ENCODE peak calls at places on chromosomes 11 and 22, in nine cellular contexts. F is IMR-90, V is uterus, G is testis, T is right lobe of liver, O is H54, D is esophagus muscularis mucosa, S is body of pancreas, U is tibial nerve. L is an unnamed sample.

GRCh38 chr11:117885777-117886176 is 9.3 kb upstream of the FXYD6 start:
- DNase-seq in V (peak), S (no peak), U (no peak), F (no peak), O (no peak), T (peak), G (peak), D (no peak), L (no peak)

GRCh38 chr11:5596611-5597201 is at the start of gene TRIM6:
- DNase-seq in D (no peak), F (peak), V (peak), S (peak), U (peak), O (peak), G (peak), T (peak), L (peak)

GRCh38 chr22:44086759-44087158 is 62.7 kb downstream of the PARVB start:
- DNase-seq in V (peak), G (peak), F (no peak), T (no peak), S (no peak), D (no peak), U (no peak), O (no peak), L (no peak)

GRCh38 chr11:125075900-125076317 is 12.8 kb downstream of the SLC37A2 start:
- DNase-seq in V (no peak), D (no peak), S (no peak), T (no peak), O (no peak), U (no peak), G (no peak), F (no peak), L (no peak)

GRCh38 chr11:17744151-17744940 is 9.8 kb downstream of the KCNC1 start:
- DNase-seq in T (no peak), S (no peak), F (peak), U (no peak), V (no peak), G (no peak), D (no peak), O (peak), L (no peak)

GRCh38 chr11:1499261-1499890 is 12.8 kb upstream of the MOB2 start:
- DNase-seq in D (no peak), G (no peak), O (no peak), F (no peak), V (no peak), T (no peak), U (no peak), S (no peak), L (no peak)

GRCh38 chr11:78085972-78086371 is 6.3 kb upstream of the NDUFC2 start:
- DNase-seq in F (no peak), D (no peak), U (no peak), G (no peak), S (no peak), V (no peak), O (no peak), T (no peak), L (no peak)

GRCh38 chr11:98234698-98235097 is 786.1 kb upstream of the CNTN5 start:
- DNase-seq in S (no peak), T (no peak), G (no peak), U (no peak), D (no peak), F (no peak), V (no peak), O (no peak), L (no peak)

GRCh38 chr22:42180349-42180842 is 49.8 kb upstream of the CYP2D6 start:
- DNase-seq in O (no peak), F (peak), U (peak), G (peak), S (no peak), D (peak), V (peak), T (no peak), L (no peak)

GRCh38 chr11:102295045-102295444 is 22.2 kb upstream of the BIRC3 start:
- DNase-seq in G (no peak), O (no peak), S (no peak), D (no peak), F (no peak), T (no peak), U (no peak), V (no peak), L (no peak)

GRCh38 chr11:30197869-30198268 is 32.9 kb upstream of the FSHB start:
- DNase-seq in S (no peak), U (no peak), G (no peak), D (no peak), V (no peak), O (no peak), T (no peak), F (no peak), L (no peak)

GRCh38 chr11:132874638-132875037 is 657.7 kb downstream of the OPCML start:
- DNase-seq in T (no peak), D (no peak), U (no peak), V (no peak), S (no peak), O (no peak), F (peak), G (no peak), L (no peak)

GRCh38 chr11:83990160-83990733 is 704.1 kb upstream of the CCDC90B start:
- DNase-seq in T (no peak), D (no peak), S (no peak), G (peak), U (peak), O (no peak), F (no peak), V (peak), L (no peak)

GRCh38 chr11:7021318-7021717 is 1.0 kb downstream of the NLRP14 start:
- DNase-seq in O (no peak), G (no peak), V (no peak), U (no peak), S (no peak), T (no peak), F (no peak), D (no peak), L (no peak)

GRCh38 chr11:81658722-81659121 is 1074.9 kb downstream of the FAM181B start:
- DNase-seq in S (no peak), D (no peak), T (peak), V (no peak), G (no peak), U (no peak), F (peak), O (peak), L (no peak)

GRCh38 chr11:116335078-116335477 is 437.7 kb downstream of the BUD13 start:
- DNase-seq in U (no peak), T (no peak), S (no peak), G (no peak), O (no peak), D (no peak), F (no peak), V (no peak), L (no peak)

GRCh38 chr11:116336540-116336939 is 436.2 kb downstream of the BUD13 start:
- DNase-seq in F (no peak), S (no peak), T (no peak), V (no peak), D (peak), O (no peak), G (no peak), U (no peak), L (no peak)

GRCh38 chr11:116335891-116336290 is 436.9 kb downstream of the BUD13 start:
- DNase-seq in S (no peak), U (no peak), O (no peak), D (peak), F (no peak), V (no peak), G (no peak), T (no peak), L (no peak)

GRCh38 chr11:116333193-116333592 is 439.6 kb downstream of the BUD13 start:
- DNase-seq in T (no peak), O (no peak), V (no peak), F (no peak), G (no peak), D (peak), S (no peak), U (no peak), L (no peak)

DNA sequence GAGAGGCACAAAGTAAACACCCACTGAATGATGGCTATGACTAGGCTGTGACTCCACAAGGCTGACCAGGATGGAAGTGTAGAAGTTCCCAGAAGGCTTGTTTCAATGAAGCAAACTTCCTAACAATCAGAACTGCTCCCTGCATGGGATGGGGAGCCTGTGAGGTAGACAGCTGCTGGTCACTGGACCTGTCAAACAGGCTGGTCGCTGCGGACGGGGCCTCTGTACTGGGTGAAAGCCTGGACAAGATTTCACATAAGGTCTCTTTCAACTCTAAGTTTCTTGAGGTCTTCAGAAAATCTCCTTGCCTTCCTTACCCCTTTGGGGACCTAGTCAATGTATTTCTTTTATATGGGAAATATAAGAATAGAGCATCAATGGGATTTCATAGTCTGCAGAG is 438.2 kb downstream of the BUD13 start:
- DNase-seq in S (no peak), U (no peak), T (no peak), V (no peak), O (no peak), D (peak), G (no peak), F (no peak), L (no peak)
- TF ChIP-seq POLR2A in S (no peak), U (no peak), T (no peak), V (no peak), O (no peak), D (no peak), G (no peak), F (no peak), L (no peak)

GRCh38 chr11:47241740-47242400 is 6.7 kb downstream of the ACP2 start:
- DNase-seq in U (no peak), S (no peak), O (no peak), F (peak), D (no peak), T (no peak), V (no peak), G (no peak), L (no peak)

GRCh38 chr11:47243454-47243853 is 5.2 kb downstream of the ACP2 start:
- DNase-seq in D (no peak), S (no peak), V (no peak), T (peak), U (no peak), O (no peak), G (no peak), F (no peak), L (no peak)

GRCh38 chr11:47242596-47243192 is 5.9 kb downstream of the ACP2 start:
- DNase-seq in F (no peak), U (no peak), T (no peak), G (no peak), V (no peak), D (no peak), O (no peak), S (no peak), L (no peak)

GRCh38 chr11:47236482-47236881 is 12.1 kb downstream of the ACP2 start:
- DNase-seq in S (no peak), V (no peak), T (no peak), G (no peak), D (no peak), U (no peak), F (peak), O (no peak), L (no peak)

DNA sequence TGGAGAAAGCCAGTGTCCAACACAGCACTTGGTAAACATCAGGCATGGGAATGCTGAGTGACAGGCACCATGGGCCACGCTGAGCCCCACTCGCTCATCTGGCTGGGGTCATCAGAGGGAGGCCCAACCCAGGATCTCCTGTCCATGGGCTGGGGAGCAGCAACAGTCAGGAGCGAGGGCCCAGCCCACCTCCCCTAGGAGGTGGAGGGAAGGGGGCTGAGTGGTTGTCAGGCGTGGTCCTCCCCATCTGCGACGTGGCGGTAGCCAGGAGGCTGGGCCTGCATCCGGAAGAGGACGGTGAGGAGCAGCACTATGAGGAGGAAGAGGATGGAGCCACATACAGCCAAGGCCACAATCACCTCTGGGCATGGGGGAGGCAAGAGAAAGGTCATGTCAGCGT is 8.7 kb downstream of the ACP2 start:
- DNase-seq in O (no peak), V (no peak), T (no peak), G (no peak), F (no peak), S (no peak), D (no peak), U (no peak), L (no peak)
- TF ChIP-seq POLR2A in O (no peak), V (no peak), T (no peak), G (no peak), F (no peak), S (no peak), D (no peak), U (no peak), L (no peak)

DNA sequence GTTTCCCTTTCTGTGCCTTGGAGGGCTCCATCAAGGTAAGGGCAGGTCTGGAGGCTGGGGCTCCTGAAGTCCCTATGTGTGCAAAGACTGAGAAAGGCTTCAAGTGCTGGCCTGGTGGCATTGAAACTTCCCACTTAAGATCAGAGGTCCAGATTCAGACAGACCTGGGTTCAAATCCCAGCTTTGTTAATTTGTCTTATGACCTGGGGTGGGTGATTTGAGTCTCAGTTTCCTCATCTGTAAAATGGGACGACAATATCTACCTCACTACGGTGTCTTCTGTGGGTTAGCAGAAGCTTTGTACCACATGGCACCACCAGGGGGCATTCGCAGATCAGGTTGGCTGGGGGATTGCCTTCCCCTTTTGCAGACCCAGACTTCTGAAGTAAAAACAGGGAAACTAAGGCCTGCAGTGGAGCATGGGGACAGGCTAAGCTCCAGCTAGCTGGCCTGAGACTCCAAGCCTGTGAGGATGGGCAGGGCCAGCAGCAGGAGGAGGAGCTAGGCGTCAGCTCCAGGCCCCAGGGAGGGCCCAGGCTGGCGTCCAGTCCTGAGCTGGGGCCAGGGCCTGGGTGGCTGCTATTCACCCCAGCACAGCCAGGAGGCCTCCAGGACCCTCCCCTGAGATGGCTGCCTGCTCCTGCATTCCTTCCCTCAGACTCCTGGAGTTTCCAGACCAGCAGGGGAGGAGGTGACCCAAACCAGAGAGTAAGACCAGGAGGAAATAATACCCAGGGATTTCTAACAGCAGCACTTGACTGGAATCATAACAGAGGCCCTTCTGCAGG is 1.5 kb downstream of the CASTOR1 start:
- DNase-seq in D (no peak), G (peak), U (peak), S (peak), V (peak), F (peak), T (peak), O (peak), L (peak)
- TF ChIP-seq POLR2A in D (no peak), G (no peak), U (peak), S (peak), V (peak), F (peak), T (peak), O (no peak), L (no peak)

GRCh38 chr22:50313021-50313420 is 5.6 kb upstream of the PLXNB2 start:
- DNase-seq in G (no peak), O (no peak), D (no peak), U (no peak), T (no peak), F (no peak), V (no peak), S (no peak), L (no peak)

GRCh38 chr22:50313600-50313999 is 6.2 kb upstream of the PLXNB2 start:
- DNase-seq in G (no peak), S (no peak), V (no peak), T (no peak), O (no peak), F (no peak), U (no peak), D (no peak), L (no peak)

GRCh38 chr22:50315289-50316113 is 8.1 kb upstream of the PLXNB2 start:
- DNase-seq in S (no peak), F (no peak), U (no peak), D (no peak), O (no peak), V (no peak), G (no peak), T (no peak), L (no peak)

GRCh38 chr22:50314081-50314454 is 6.6 kb upstream of the PLXNB2 start:
- DNase-seq in S (no peak), D (no peak), O (no peak), F (no peak), T (no peak), U (no peak), G (no peak), V (no peak), L (no peak)

DNA sequence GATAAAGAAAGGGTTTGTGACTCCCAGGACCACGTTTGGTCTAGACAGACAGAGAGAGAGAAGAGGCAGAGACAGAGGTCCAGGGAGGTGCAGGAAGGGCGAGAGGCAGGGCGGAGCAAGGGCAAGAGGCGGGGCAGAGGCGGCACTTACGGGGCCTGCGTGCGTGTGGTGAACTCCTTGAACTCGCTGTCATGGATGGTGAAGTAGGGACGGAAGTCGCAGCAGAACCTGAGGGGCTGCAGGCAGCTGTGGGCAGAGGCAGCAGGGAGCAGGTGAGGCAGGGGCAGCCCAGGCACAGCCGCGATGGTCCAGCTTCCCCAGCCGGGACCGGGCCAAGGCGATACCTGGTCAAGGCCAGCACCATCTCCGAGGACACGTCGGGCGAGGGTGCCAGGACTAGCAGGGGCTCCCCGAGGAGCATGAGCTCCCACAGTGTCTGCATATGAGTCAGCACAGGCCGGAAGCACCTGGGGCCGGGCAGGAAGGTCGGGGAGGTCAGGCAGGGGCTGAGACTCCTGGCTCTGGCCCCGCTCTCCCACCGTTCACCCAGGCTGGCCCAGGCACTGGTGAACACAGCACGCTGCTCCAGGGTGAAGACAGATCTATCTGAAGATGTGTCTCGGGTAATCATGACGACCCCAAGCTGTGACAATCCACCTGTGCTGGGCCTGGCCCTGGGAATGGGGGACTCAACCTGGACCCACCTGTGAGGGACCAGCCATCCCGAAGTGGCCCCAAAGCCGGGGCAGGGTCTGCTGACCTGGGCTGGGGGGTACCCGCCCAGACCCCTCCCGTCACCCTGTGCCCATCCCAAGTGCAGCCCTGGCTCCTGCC is 7.2 kb upstream of the PLXNB2 start:
- DNase-seq in U (no peak), F (no peak), S (no peak), D (no peak), T (peak), V (no peak), O (no peak), G (no peak), L (peak)
- TF ChIP-seq POLR2A in U (no peak), F (no peak), S (no peak), D (no peak), T (no peak), V (no peak), O (no peak), G (no peak), L (peak)

DNA sequence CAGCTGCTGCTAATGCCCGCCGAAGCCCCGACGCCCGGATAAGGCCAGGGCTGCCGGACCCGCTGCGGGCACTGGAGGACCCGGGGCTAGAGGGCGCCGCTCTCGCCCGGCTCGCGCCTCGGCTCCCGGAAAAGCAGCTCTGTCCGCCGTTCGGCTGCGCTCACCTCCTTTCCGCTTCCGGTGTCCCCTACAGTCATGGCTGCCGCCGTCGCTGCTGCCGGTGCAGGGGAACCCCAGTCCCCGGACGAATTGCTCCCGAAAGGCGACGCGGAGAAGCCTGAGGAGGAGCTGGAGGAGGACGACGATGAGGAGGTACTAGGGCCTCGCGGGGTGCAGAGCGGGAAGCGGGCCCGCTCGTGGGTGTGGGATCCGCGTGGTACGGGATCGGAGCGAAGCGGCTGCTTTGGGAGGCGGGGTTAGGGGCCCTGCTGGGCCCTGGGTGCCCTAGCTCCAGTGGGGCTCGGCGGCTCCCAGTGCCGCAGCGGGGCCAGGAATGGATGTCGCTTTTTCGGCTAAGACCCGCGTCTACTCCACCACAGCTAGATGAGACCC is at the start of gene TOMM22:
- DNase-seq in V (peak), S (peak), T (peak), F (peak), G (peak), U (peak), D (peak), O (peak), L (peak)
- TF ChIP-seq POLR2A in V (peak), S (peak), T (peak), F (peak), G (no peak), U (peak), D (no peak), O (peak), L (peak)

DNA sequence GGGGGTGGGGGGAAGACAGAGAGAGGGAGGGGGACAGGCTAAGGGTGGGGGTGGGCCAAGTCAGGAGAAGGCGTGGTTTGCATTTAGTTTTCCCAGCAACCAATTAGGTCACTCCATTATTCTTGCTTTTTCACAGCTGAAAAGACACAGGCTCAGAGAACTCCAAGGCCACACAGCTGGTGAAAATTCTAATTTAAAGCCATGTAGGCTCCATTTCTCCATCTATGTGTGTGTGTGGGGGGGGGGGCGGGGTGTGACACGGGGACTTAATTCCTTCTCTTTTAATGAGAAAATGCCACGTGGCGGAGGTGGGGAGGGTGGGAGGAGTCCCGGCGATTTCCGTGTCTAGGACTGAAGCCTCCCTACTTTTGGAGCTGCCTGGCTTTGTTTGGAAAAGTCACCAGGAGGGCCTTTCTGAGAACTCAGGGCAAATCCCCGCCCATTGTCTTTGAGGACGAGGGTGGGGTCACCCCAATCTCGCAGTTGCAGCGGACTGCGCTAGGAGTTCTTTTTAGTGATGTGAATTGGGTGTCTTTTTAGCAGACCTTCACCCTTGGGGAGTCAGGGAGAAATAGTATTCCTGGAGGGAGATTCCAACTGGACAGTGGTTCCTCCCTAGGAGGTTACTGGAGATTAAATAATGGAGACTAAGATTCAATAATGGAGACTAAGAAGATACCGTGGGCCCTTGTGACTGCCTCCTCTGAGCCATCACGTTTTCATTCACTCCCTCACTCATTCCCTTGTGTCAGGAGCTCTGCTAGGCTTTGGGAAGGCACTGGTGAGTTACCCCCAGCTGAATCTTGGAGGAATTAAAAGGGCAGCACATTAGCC is 36.4 kb upstream of the PTPRJ start:
- DNase-seq in S (no peak), F (no peak), V (no peak), G (no peak), O (no peak), T (no peak), D (no peak), U (no peak), L (no peak)
- TF ChIP-seq POLR2A in S (no peak), F (no peak), V (no peak), G (no peak), O (no peak), T (no peak), D (no peak), U (no peak), L (no peak)